ENCODE peak calls at places on chromosomes 6 and 20, in ten cellular contexts. One of them, this sample, is unnamed.

GRCh38 chr6:42777126-42777822 is 4.6 kb upstream of the BICRAL start:
- DNase-seq in stimulated activated naive CD8-positive, alpha-beta T cell treated with anti-CD3 and anti-CD28 coated beads, Interleukin-15, Interleukin-2, amounts not matched to agents 100 U/mL and 50 U/mL, for 24 hours: no peak
- DNase-seq in NCI-H2081: no peak
- DNase-seq in activated T-cell treated with anti-CD3 and anti-CD28 coated beads, Interleukin-2, amount 50 U/mL, for 48 hours: no peak
- DNase-seq in PC-3: peak
- DNase-seq in endothelial cell: no peak
- DNase-seq in endodermal cell: no peak
- DNase-seq in activated CD8-positive, alpha-beta memory T cell treated with anti-CD3 and anti-CD28 coated beads, Interleukin-2, amount 50 U/mL, for 4 hours: no peak
- DNase-seq in T-helper 1 cell: no peak
- DNase-seq in mammary epithelial cell: no peak
- DNase-seq in this sample: no peak

GRCh38 chr20:43658723-43659419 is 8.0 kb upstream of the MYBL2 start:
- DNase-seq in activated CD8-positive, alpha-beta memory T cell treated with anti-CD3 and anti-CD28 coated beads, Interleukin-2, amount 50 U/mL, for 4 hours: no peak
- DNase-seq in PC-3: peak
- DNase-seq in NCI-H2081: no peak
- DNase-seq in T-helper 1 cell: no peak
- DNase-seq in endothelial cell: no peak
- DNase-seq in stimulated activated naive CD8-positive, alpha-beta T cell treated with anti-CD3 and anti-CD28 coated beads, Interleukin-15, Interleukin-2, amounts not matched to agents 100 U/mL and 50 U/mL, for 24 hours: no peak
- DNase-seq in mammary epithelial cell: no peak
- DNase-seq in endodermal cell: peak
- DNase-seq in activated T-cell treated with anti-CD3 and anti-CD28 coated beads, Interleukin-2, amount 50 U/mL, for 48 hours: no peak
- DNase-seq in this sample: no peak

GRCh38 chr20:33649201-33649631 is 12.9 kb upstream of the C20orf144 start:
- DNase-seq in mammary epithelial cell: no peak
- DNase-seq in activated CD8-positive, alpha-beta memory T cell treated with anti-CD3 and anti-CD28 coated beads, Interleukin-2, amount 50 U/mL, for 4 hours: no peak
- DNase-seq in T-helper 1 cell: no peak
- DNase-seq in stimulated activated naive CD8-positive, alpha-beta T cell treated with anti-CD3 and anti-CD28 coated beads, Interleukin-15, Interleukin-2, amounts not matched to agents 100 U/mL and 50 U/mL, for 24 hours: no peak
- DNase-seq in endothelial cell: no peak
- DNase-seq in endodermal cell: no peak
- DNase-seq in PC-3: no peak
- DNase-seq in NCI-H2081: peak
- DNase-seq in activated T-cell treated with anti-CD3 and anti-CD28 coated beads, Interleukin-2, amount 50 U/mL, for 48 hours: no peak
- DNase-seq in this sample: no peak

GRCh38 chr20:63268671-63269439 is 3.8 kb upstream of the ARFGAP1 start:
- DNase-seq in PC-3: no peak
- DNase-seq in stimulated activated naive CD8-positive, alpha-beta T cell treated with anti-CD3 and anti-CD28 coated beads, Interleukin-15, Interleukin-2, amounts not matched to agents 100 U/mL and 50 U/mL, for 24 hours: no peak
- DNase-seq in activated T-cell treated with anti-CD3 and anti-CD28 coated beads, Interleukin-2, amount 50 U/mL, for 48 hours: no peak
- DNase-seq in endothelial cell: no peak
- DNase-seq in NCI-H2081: no peak
- DNase-seq in T-helper 1 cell: no peak
- DNase-seq in activated CD8-positive, alpha-beta memory T cell treated with anti-CD3 and anti-CD28 coated beads, Interleukin-2, amount 50 U/mL, for 4 hours: no peak
- DNase-seq in endodermal cell: peak
- DNase-seq in mammary epithelial cell: peak
- DNase-seq in this sample: no peak

GRCh38 chr6:3529232-3529631 is 72.4 kb upstream of the SLC22A23 start:
- DNase-seq in activated T-cell treated with anti-CD3 and anti-CD28 coated beads, Interleukin-2, amount 50 U/mL, for 48 hours: no peak
- DNase-seq in stimulated activated naive CD8-positive, alpha-beta T cell treated with anti-CD3 and anti-CD28 coated beads, Interleukin-15, Interleukin-2, amounts not matched to agents 100 U/mL and 50 U/mL, for 24 hours: no peak
- DNase-seq in mammary epithelial cell: no peak
- DNase-seq in NCI-H2081: no peak
- DNase-seq in endothelial cell: no peak
- DNase-seq in activated CD8-positive, alpha-beta memory T cell treated with anti-CD3 and anti-CD28 coated beads, Interleukin-2, amount 50 U/mL, for 4 hours: no peak
- DNase-seq in endodermal cell: no peak
- DNase-seq in T-helper 1 cell: no peak
- DNase-seq in PC-3: no peak
- DNase-seq in this sample: no peak

GRCh38 chr20:57616143-57616951 is 3.9 kb downstream of the ZBP1 start:
- DNase-seq in activated CD8-positive, alpha-beta memory T cell treated with anti-CD3 and anti-CD28 coated beads, Interleukin-2, amount 50 U/mL, for 4 hours: peak
- DNase-seq in stimulated activated naive CD8-positive, alpha-beta T cell treated with anti-CD3 and anti-CD28 coated beads, Interleukin-15, Interleukin-2, amounts not matched to agents 100 U/mL and 50 U/mL, for 24 hours: no peak
- DNase-seq in activated T-cell treated with anti-CD3 and anti-CD28 coated beads, Interleukin-2, amount 50 U/mL, for 48 hours: no peak
- DNase-seq in mammary epithelial cell: no peak
- DNase-seq in NCI-H2081: no peak
- DNase-seq in PC-3: no peak
- DNase-seq in endodermal cell: no peak
- DNase-seq in T-helper 1 cell: no peak
- DNase-seq in endothelial cell: no peak
- DNase-seq in this sample: no peak

GRCh38 chr6:170480045-170480714 is 72.9 kb downstream of the PSMB1 start:
- DNase-seq in endothelial cell: no peak
- DNase-seq in PC-3: no peak
- DNase-seq in stimulated activated naive CD8-positive, alpha-beta T cell treated with anti-CD3 and anti-CD28 coated beads, Interleukin-15, Interleukin-2, amounts not matched to agents 100 U/mL and 50 U/mL, for 24 hours: no peak
- DNase-seq in endodermal cell: peak
- DNase-seq in mammary epithelial cell: peak
- DNase-seq in activated CD8-positive, alpha-beta memory T cell treated with anti-CD3 and anti-CD28 coated beads, Interleukin-2, amount 50 U/mL, for 4 hours: no peak
- DNase-seq in activated T-cell treated with anti-CD3 and anti-CD28 coated beads, Interleukin-2, amount 50 U/mL, for 48 hours: no peak
- DNase-seq in T-helper 1 cell: no peak
- DNase-seq in NCI-H2081: no peak
- DNase-seq in this sample: peak

GRCh38 chr6:26033132-26033941 is 53.9 kb upstream of the HFE start:
- DNase-seq in activated CD8-positive, alpha-beta memory T cell treated with anti-CD3 and anti-CD28 coated beads, Interleukin-2, amount 50 U/mL, for 4 hours: peak
- DNase-seq in PC-3: peak
- DNase-seq in endodermal cell: peak
- DNase-seq in endothelial cell: peak
- DNase-seq in stimulated activated naive CD8-positive, alpha-beta T cell treated with anti-CD3 and anti-CD28 coated beads, Interleukin-15, Interleukin-2, amounts not matched to agents 100 U/mL and 50 U/mL, for 24 hours: peak
- DNase-seq in activated T-cell treated with anti-CD3 and anti-CD28 coated beads, Interleukin-2, amount 50 U/mL, for 48 hours: peak
- DNase-seq in mammary epithelial cell: peak
- DNase-seq in T-helper 1 cell: no peak
- DNase-seq in NCI-H2081: peak
- DNase-seq in this sample: peak

GRCh38 chr6:44100088-44100550 is 27.1 kb downstream of the MRPL14 start:
- DNase-seq in PC-3: peak
- DNase-seq in stimulated activated naive CD8-positive, alpha-beta T cell treated with anti-CD3 and anti-CD28 coated beads, Interleukin-15, Interleukin-2, amounts not matched to agents 100 U/mL and 50 U/mL, for 24 hours: peak
- DNase-seq in endodermal cell: peak
- DNase-seq in NCI-H2081: peak
- DNase-seq in endothelial cell: peak
- DNase-seq in activated CD8-positive, alpha-beta memory T cell treated with anti-CD3 and anti-CD28 coated beads, Interleukin-2, amount 50 U/mL, for 4 hours: no peak
- DNase-seq in activated T-cell treated with anti-CD3 and anti-CD28 coated beads, Interleukin-2, amount 50 U/mL, for 48 hours: peak
- DNase-seq in mammary epithelial cell: no peak
- DNase-seq in T-helper 1 cell: no peak
- DNase-seq in this sample: no peak

GRCh38 chr6:81601918-81602317 is 150.6 kb downstream of the TENT5A start:
- DNase-seq in mammary epithelial cell: no peak
- DNase-seq in PC-3: no peak
- DNase-seq in endodermal cell: no peak
- DNase-seq in T-helper 1 cell: no peak
- DNase-seq in activated CD8-positive, alpha-beta memory T cell treated with anti-CD3 and anti-CD28 coated beads, Interleukin-2, amount 50 U/mL, for 4 hours: no peak
- DNase-seq in NCI-H2081: no peak
- DNase-seq in activated T-cell treated with anti-CD3 and anti-CD28 coated beads, Interleukin-2, amount 50 U/mL, for 48 hours: no peak
- DNase-seq in stimulated activated naive CD8-positive, alpha-beta T cell treated with anti-CD3 and anti-CD28 coated beads, Interleukin-15, Interleukin-2, amounts not matched to agents 100 U/mL and 50 U/mL, for 24 hours: no peak
- DNase-seq in endothelial cell: no peak
- DNase-seq in this sample: no peak

GRCh38 chr6:24883618-24884017 is 52.1 kb downstream of the RIPOR2 start:
- DNase-seq in NCI-H2081: no peak
- DNase-seq in activated CD8-positive, alpha-beta memory T cell treated with anti-CD3 and anti-CD28 coated beads, Interleukin-2, amount 50 U/mL, for 4 hours: peak
- DNase-seq in stimulated activated naive CD8-positive, alpha-beta T cell treated with anti-CD3 and anti-CD28 coated beads, Interleukin-15, Interleukin-2, amounts not matched to agents 100 U/mL and 50 U/mL, for 24 hours: peak
- DNase-seq in endothelial cell: no peak
- DNase-seq in PC-3: peak
- DNase-seq in mammary epithelial cell: peak
- DNase-seq in T-helper 1 cell: no peak
- DNase-seq in endodermal cell: no peak
- DNase-seq in activated T-cell treated with anti-CD3 and anti-CD28 coated beads, Interleukin-2, amount 50 U/mL, for 48 hours: no peak
- DNase-seq in this sample: no peak

GRCh38 chr20:45399018-45399417 is 9.1 kb upstream of the DBNDD2 start:
- DNase-seq in mammary epithelial cell: no peak
- DNase-seq in NCI-H2081: no peak
- DNase-seq in endodermal cell: no peak
- DNase-seq in stimulated activated naive CD8-positive, alpha-beta T cell treated with anti-CD3 and anti-CD28 coated beads, Interleukin-15, Interleukin-2, amounts not matched to agents 100 U/mL and 50 U/mL, for 24 hours: no peak
- DNase-seq in activated T-cell treated with anti-CD3 and anti-CD28 coated beads, Interleukin-2, amount 50 U/mL, for 48 hours: no peak
- DNase-seq in PC-3: no peak
- DNase-seq in endothelial cell: no peak
- DNase-seq in T-helper 1 cell: no peak
- DNase-seq in activated CD8-positive, alpha-beta memory T cell treated with anti-CD3 and anti-CD28 coated beads, Interleukin-2, amount 50 U/mL, for 4 hours: no peak
- DNase-seq in this sample: no peak

GRCh38 chr6:88492824-88493223 is 326.7 kb upstream of the CNR1 start:
- DNase-seq in stimulated activated naive CD8-positive, alpha-beta T cell treated with anti-CD3 and anti-CD28 coated beads, Interleukin-15, Interleukin-2, amounts not matched to agents 100 U/mL and 50 U/mL, for 24 hours: no peak
- DNase-seq in endothelial cell: no peak
- DNase-seq in PC-3: peak
- DNase-seq in NCI-H2081: peak
- DNase-seq in activated T-cell treated with anti-CD3 and anti-CD28 coated beads, Interleukin-2, amount 50 U/mL, for 48 hours: no peak
- DNase-seq in activated CD8-positive, alpha-beta memory T cell treated with anti-CD3 and anti-CD28 coated beads, Interleukin-2, amount 50 U/mL, for 4 hours: no peak
- DNase-seq in mammary epithelial cell: no peak
- DNase-seq in T-helper 1 cell: no peak
- DNase-seq in endodermal cell: no peak
- DNase-seq in this sample: peak

GRCh38 chr20:25279403-25279802 is 31.5 kb downstream of the PYGB start:
- DNase-seq in activated T-cell treated with anti-CD3 and anti-CD28 coated beads, Interleukin-2, amount 50 U/mL, for 48 hours: no peak
- DNase-seq in mammary epithelial cell: no peak
- DNase-seq in activated CD8-positive, alpha-beta memory T cell treated with anti-CD3 and anti-CD28 coated beads, Interleukin-2, amount 50 U/mL, for 4 hours: no peak
- DNase-seq in endothelial cell: no peak
- DNase-seq in NCI-H2081: no peak
- DNase-seq in PC-3: peak
- DNase-seq in T-helper 1 cell: peak
- DNase-seq in endodermal cell: no peak
- DNase-seq in stimulated activated naive CD8-positive, alpha-beta T cell treated with anti-CD3 and anti-CD28 coated beads, Interleukin-15, Interleukin-2, amounts not matched to agents 100 U/mL and 50 U/mL, for 24 hours: no peak
- DNase-seq in this sample: no peak

GRCh38 chr6:89311853-89312531 is 3.1 kb downstream of the GABRR2 start:
- DNase-seq in NCI-H2081: peak
- DNase-seq in endothelial cell: peak
- DNase-seq in PC-3: peak
- DNase-seq in activated CD8-positive, alpha-beta memory T cell treated with anti-CD3 and anti-CD28 coated beads, Interleukin-2, amount 50 U/mL, for 4 hours: no peak
- DNase-seq in activated T-cell treated with anti-CD3 and anti-CD28 coated beads, Interleukin-2, amount 50 U/mL, for 48 hours: no peak
- DNase-seq in T-helper 1 cell: no peak
- DNase-seq in stimulated activated naive CD8-positive, alpha-beta T cell treated with anti-CD3 and anti-CD28 coated beads, Interleukin-15, Interleukin-2, amounts not matched to agents 100 U/mL and 50 U/mL, for 24 hours: no peak
- DNase-seq in mammary epithelial cell: no peak
- DNase-seq in endodermal cell: peak
- DNase-seq in this sample: peak

GRCh38 chr20:40499416-40499815 is 189.6 kb downstream of the MAFB start:
- DNase-seq in endothelial cell: no peak
- DNase-seq in NCI-H2081: no peak
- DNase-seq in T-helper 1 cell: no peak
- DNase-seq in stimulated activated naive CD8-positive, alpha-beta T cell treated with anti-CD3 and anti-CD28 coated beads, Interleukin-15, Interleukin-2, amounts not matched to agents 100 U/mL and 50 U/mL, for 24 hours: no peak
- DNase-seq in activated T-cell treated with anti-CD3 and anti-CD28 coated beads, Interleukin-2, amount 50 U/mL, for 48 hours: no peak
- DNase-seq in mammary epithelial cell: no peak
- DNase-seq in PC-3: no peak
- DNase-seq in activated CD8-positive, alpha-beta memory T cell treated with anti-CD3 and anti-CD28 coated beads, Interleukin-2, amount 50 U/mL, for 4 hours: no peak
- DNase-seq in endodermal cell: no peak
- DNase-seq in this sample: no peak

GRCh38 chr20:25015986-25016385 is 23.4 kb upstream of the APMAP start:
- DNase-seq in PC-3: no peak
- DNase-seq in stimulated activated naive CD8-positive, alpha-beta T cell treated with anti-CD3 and anti-CD28 coated beads, Interleukin-15, Interleukin-2, amounts not matched to agents 100 U/mL and 50 U/mL, for 24 hours: no peak
- DNase-seq in endothelial cell: no peak
- DNase-seq in T-helper 1 cell: peak
- DNase-seq in mammary epithelial cell: no peak
- DNase-seq in activated T-cell treated with anti-CD3 and anti-CD28 coated beads, Interleukin-2, amount 50 U/mL, for 48 hours: no peak
- DNase-seq in NCI-H2081: no peak
- DNase-seq in activated CD8-positive, alpha-beta memory T cell treated with anti-CD3 and anti-CD28 coated beads, Interleukin-2, amount 50 U/mL, for 4 hours: no peak
- DNase-seq in endodermal cell: peak
- DNase-seq in this sample: no peak

GRCh38 chr20:2558581-2559301 is 22.4 kb downstream of the TMC2 start:
- DNase-seq in PC-3: no peak
- DNase-seq in mammary epithelial cell: no peak
- DNase-seq in NCI-H2081: no peak
- DNase-seq in T-helper 1 cell: no peak
- DNase-seq in activated T-cell treated with anti-CD3 and anti-CD28 coated beads, Interleukin-2, amount 50 U/mL, for 48 hours: no peak
- DNase-seq in activated CD8-positive, alpha-beta memory T cell treated with anti-CD3 and anti-CD28 coated beads, Interleukin-2, amount 50 U/mL, for 4 hours: no peak
- DNase-seq in stimulated activated naive CD8-positive, alpha-beta T cell treated with anti-CD3 and anti-CD28 coated beads, Interleukin-15, Interleukin-2, amounts not matched to agents 100 U/mL and 50 U/mL, for 24 hours: no peak
- DNase-seq in endodermal cell: peak
- DNase-seq in endothelial cell: no peak
- DNase-seq in this sample: peak